ENCODE peak calls at places on chromosome 20, in six cellular contexts. O, S, P, B, D and T are unnamed samples.

GRCh38 chr20:33323236-33323635 is 40.2 kb downstream of the BPIFB1 start:
- DNase-seq in O (no peak), S (no peak), P (no peak), B (no peak), D (no peak), T (no peak)

GRCh38 chr20:24676978-24677370 is 207.5 kb downstream of the SYNDIG1 start:
- DNase-seq in O (peak), S (no peak), P (no peak), B (no peak), D (no peak), T (no peak)

GRCh38 chr20:53660947-53661381 is 67.3 kb upstream of the ZNF217 start:
- DNase-seq in O (no peak), S (no peak), P (no peak), B (peak), D (no peak), T (no peak)

GRCh38 chr20:21503345-21503744 is 10.5 kb downstream of the NKX2-2 start:
- DNase-seq in O (no peak), S (no peak), P (no peak), B (no peak), D (no peak), T (no peak)

GRCh38 chr20:54293526-54293925 is 85.6 kb downstream of the PFDN4 start:
- DNase-seq in O (no peak), S (no peak), P (no peak), B (no peak), D (no peak), T (no peak)

GRCh38 chr20:35306931-35307517 is 14.8 kb upstream of the FAM83C start:
- DNase-seq in O (peak), S (no peak), P (peak), B (peak), D (peak), T (peak)

GRCh38 chr20:20915855-20916254 is 190.3 kb downstream of the LINC00237 start:
- DNase-seq in O (no peak), S (no peak), P (no peak), B (no peak), D (no peak), T (no peak)

GRCh38 chr20:50673146-50673830 is 18.1 kb downstream of the RIPOR3 start:
- DNase-seq in O (no peak), S (no peak), P (no peak), B (no peak), D (peak), T (no peak)

GRCh38 chr20:59784365-59785117 is 148.9 kb downstream of the SYCP2 start:
- DNase-seq in O (peak), S (no peak), P (no peak), B (no peak), D (no peak), T (no peak)

GRCh38 chr20:58623579-58624473 is 27.3 kb upstream of the STX16 start:
- DNase-seq in O (peak), S (no peak), P (no peak), B (no peak), D (peak), T (peak)

GRCh38 chr20:62651285-62652021 is 9.2 kb downstream of the SLCO4A1 start:
- DNase-seq in O (peak), S (peak), P (no peak), B (peak), D (peak), T (peak)

GRCh38 chr20:11401988-11402387 is 515.7 kb upstream of the BTBD3 start:
- DNase-seq in O (no peak), S (no peak), P (no peak), B (no peak), D (no peak), T (no peak)

GRCh38 chr20:2005359-2005758 is 11.5 kb upstream of the PDYN start:
- DNase-seq in O (no peak), S (no peak), P (no peak), B (no peak), D (no peak), T (no peak)

GRCh38 chr20:2151805-2152727 is 50.4 kb downstream of the STK35 start:
- DNase-seq in O (no peak), S (no peak), P (no peak), B (no peak), D (no peak), T (no peak)

GRCh38 chr20:47456952-47457724 is 44.5 kb upstream of the NCOA3 start:
- DNase-seq in O (no peak), S (no peak), P (no peak), B (no peak), D (no peak), T (no peak)

GRCh38 chr20:46062621-46063020 is 27.1 kb downstream of the NCOA5 start:
- DNase-seq in O (no peak), S (no peak), P (no peak), B (no peak), D (no peak), T (no peak)

GRCh38 chr20:2010533-2010932 is 16.7 kb upstream of the PDYN start:
- DNase-seq in O (no peak), S (no peak), P (no peak), B (no peak), D (no peak), T (no peak)

GRCh38 chr20:15619341-15619740 is 953.9 kb downstream of the KIF16B start:
- DNase-seq in O (no peak), S (no peak), P (no peak), B (no peak), D (no peak), T (no peak)

GRCh38 chr20:61373055-61373399 is 121.0 kb downstream of the CDH4 start:
- DNase-seq in O (no peak), S (no peak), P (no peak), B (no peak), D (no peak), T (no peak)

GRCh38 chr20:20095114-20095872 is 43.0 kb downstream of the CFAP61 start:
- DNase-seq in O (no peak), S (no peak), P (no peak), B (no peak), D (no peak), T (no peak)

GRCh38 chr20:54148947-54149764 is 24.6 kb downstream of the CYP24A1 start:
- DNase-seq in O (no peak), S (no peak), P (no peak), B (no peak), D (peak), T (no peak)

GRCh38 chr20:31594558-31595379 is 10.3 kb upstream of the ID1 start:
- DNase-seq in O (no peak), S (no peak), P (no peak), B (no peak), D (peak), T (peak)

GRCh38 chr20:55586626-55587025 is 418.7 kb downstream of the CBLN4 start:
- DNase-seq in O (no peak), S (no peak), P (no peak), B (no peak), D (no peak), T (no peak)

GRCh38 chr20:15342987-15343639 is 1005.7 kb upstream of the FLRT3 start:
- DNase-seq in O (no peak), S (no peak), P (no peak), B (no peak), D (no peak), T (no peak)

GRCh38 chr20:25624500-25624939 is 706 bp upstream of the NANP start:
- DNase-seq in O (no peak), S (no peak), P (no peak), B (no peak), D (no peak), T (no peak)

GRCh38 chr20:8148501-8148900 is 16.4 kb downstream of the PLCB1 start:
- DNase-seq in O (no peak), S (no peak), P (no peak), B (no peak), D (no peak), T (no peak)

GRCh38 chr20:25573288-25574251 is 11.8 kb downstream of the NINL start:
- DNase-seq in O (no peak), S (no peak), P (no peak), B (no peak), D (no peak), T (no peak)

DNA sequence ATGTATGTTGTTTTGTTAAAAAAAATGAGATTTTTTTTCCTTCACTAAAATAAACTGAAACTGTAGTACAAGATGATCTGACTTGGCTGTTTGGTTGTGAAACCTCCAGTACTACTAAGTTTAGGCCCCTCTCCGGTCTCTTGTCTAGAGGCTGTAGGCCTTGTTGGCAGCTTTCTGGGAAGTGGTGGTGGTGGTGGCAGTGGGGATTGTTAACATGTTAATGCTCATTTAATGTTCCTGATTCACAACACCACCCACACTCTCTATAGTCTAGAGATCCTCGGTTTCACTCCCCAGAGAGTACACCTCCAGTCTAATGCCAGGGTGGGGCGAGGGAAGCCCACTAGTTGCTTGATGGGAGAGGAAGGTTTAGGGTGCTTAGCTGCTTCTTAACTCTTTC is 24.1 kb downstream of the STK4 start:
- DNase-seq in O (no peak), S (no peak), P (no peak), B (no peak), D (no peak), T (no peak)
- H3K4me3 ChIP-seq in O (peak), S (no peak), P (no peak), B (peak), D (no peak), T (peak)

GRCh38 chr20:859661-860294 is 26.3 kb downstream of the FAM110A start:
- DNase-seq in O (no peak), S (no peak), P (no peak), B (no peak), D (no peak), T (no peak)

GRCh38 chr20:856361-856775 is 22.9 kb downstream of the FAM110A start:
- DNase-seq in O (no peak), S (no peak), P (no peak), B (peak), D (no peak), T (no peak)

GRCh38 chr20:855466-856360 is 22.2 kb downstream of the FAM110A start:
- DNase-seq in O (no peak), S (no peak), P (no peak), B (no peak), D (no peak), T (no peak)

GRCh38 chr20:860891-861290 is 27.4 kb downstream of the FAM110A start:
- DNase-seq in O (no peak), S (no peak), P (no peak), B (no peak), D (no peak), T (no peak)

GRCh38 chr20:858011-858410 is 24.5 kb downstream of the FAM110A start:
- DNase-seq in O (no peak), S (no peak), P (no peak), B (no peak), D (no peak), T (no peak)
- H3K27ac ChIP-seq in O (no peak), S (no peak), P (no peak), B (no peak), D (no peak), T (no peak)

GRCh38 chr20:38161412-38161774 is 3.7 kb downstream of the TGM2 start:
- DNase-seq in O (peak), S (no peak), P (no peak), B (no peak), D (no peak), T (no peak)
- H3K4me3 ChIP-seq in O (no peak), S (no peak), P (no peak), B (no peak), D (no peak), T (peak)

GRCh38 chr20:17673082-17673481 is 9.0 kb downstream of the RRBP1 start:
- DNase-seq in O (no peak), S (no peak), P (no peak), B (no peak), D (no peak), T (no peak)

GRCh38 chr20:17668432-17668831 is 13.6 kb downstream of the RRBP1 start:
- DNase-seq in O (peak), S (no peak), P (no peak), B (no peak), D (no peak), T (no peak)

GRCh38 chr20:17669306-17669931 is 12.6 kb downstream of the RRBP1 start:
- DNase-seq in O (no peak), S (no peak), P (no peak), B (no peak), D (no peak), T (no peak)

GRCh38 chr20:17671051-17671450 is 11.0 kb downstream of the RRBP1 start:
- DNase-seq in O (no peak), S (no peak), P (no peak), B (no peak), D (no peak), T (no peak)

DNA sequence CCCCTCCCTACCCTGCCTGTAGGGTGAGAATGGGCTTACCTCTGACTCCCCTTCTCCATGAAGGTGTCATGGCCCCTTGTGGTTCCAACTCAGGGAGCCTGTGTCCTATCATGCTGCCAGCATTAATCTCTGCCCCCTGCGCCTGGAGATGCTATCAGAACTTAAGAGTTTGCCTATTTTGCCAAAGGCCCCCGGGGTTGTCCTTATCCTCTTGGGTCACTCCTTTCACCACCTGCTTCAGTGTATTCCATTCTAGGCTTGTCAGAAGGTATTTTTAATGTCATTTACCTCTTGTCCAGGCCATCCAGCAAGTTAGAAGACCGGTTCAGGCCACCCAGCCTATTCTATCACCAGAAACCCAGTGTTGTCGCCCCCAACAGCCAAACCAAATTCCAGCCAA is 10.5 kb downstream of the RRBP1 start:
- DNase-seq in O (no peak), S (no peak), P (no peak), B (no peak), D (no peak), T (no peak)
- H3K27ac ChIP-seq in O (no peak), S (peak), P (no peak), B (no peak), D (no peak), T (no peak)